ENCODE peak calls at places on chromosomes 11 and 22, in nine cellular contexts. Y is T-helper 2 cell, B is sciatic nerve, F is HFF-Myc, P is Calu3, N is GM20000, G is GM13977, K is NCI-H1092, C is uterus. R is an unnamed sample.

GRCh38 chr11:82843057-82843795 is 57.0 kb downstream of the PRCP start:
- DNase-seq in N (no peak), Y (no peak), G (no peak), B (no peak), F (no peak), P (no peak), C (no peak), K (no peak), R (no peak)

GRCh38 chr22:27580311-27580897 is 221.2 kb downstream of the MN1 start:
- DNase-seq in F (no peak), Y (no peak), C (no peak), K (no peak), N (no peak), G (no peak), B (no peak), P (peak), R (no peak)

GRCh38 chr11:35419713-35420333 is 465 bp upstream of the SLC1A2 start:
- DNase-seq in F (no peak), N (peak), Y (no peak), K (no peak), G (peak), P (no peak), B (no peak), C (no peak), R (peak)

GRCh38 chr11:102419181-102419580 is 33.4 kb downstream of the TMEM123 start:
- DNase-seq in B (no peak), F (no peak), Y (no peak), C (no peak), G (no peak), K (no peak), P (no peak), N (no peak), R (no peak)

GRCh38 chr11:113163291-113164030 is 150.9 kb upstream of the TTC12 start:
- DNase-seq in G (no peak), P (no peak), C (no peak), Y (no peak), F (no peak), N (no peak), B (peak), K (no peak), R (no peak)

GRCh38 chr22:38313384-38313955 is 3.8 kb downstream of the CSNK1E start:
- DNase-seq in G (no peak), K (no peak), C (peak), P (no peak), B (peak), N (no peak), Y (no peak), F (peak), R (no peak)

GRCh38 chr11:18312663-18313420 is 9.1 kb downstream of the HPS5 start:
- DNase-seq in G (no peak), B (no peak), P (peak), N (no peak), K (no peak), F (peak), Y (no peak), C (no peak), R (no peak)

GRCh38 chr11:124801014-124801413 is 808 bp upstream of the MSANTD2 start:
- DNase-seq in B (no peak), F (no peak), P (no peak), G (no peak), K (no peak), C (no peak), Y (no peak), N (peak), R (no peak)

GRCh38 chr22:47372111-47372581 is 609.7 kb downstream of the TBC1D22A start:
- DNase-seq in C (peak), K (no peak), B (peak), Y (no peak), N (no peak), F (no peak), G (no peak), P (no peak), R (no peak)

GRCh38 chr11:21511835-21512440 is 680.9 kb upstream of the ANO5 start:
- DNase-seq in B (peak), K (peak), G (peak), Y (no peak), P (peak), F (no peak), N (peak), C (no peak), R (peak)